ENCODE peak calls at places on chromosomes 5 and 9, in six cellular contexts. C, R, V, M, Y and J are unnamed samples.
A peak's percentile ranks its signal among the peaks of the same experiment; 100 is the strongest.

GRCh38 chr9:98318041-98318790 is 62.8 kb upstream of the TBC1D2 start:
- DNase-seq in C (no peak), R (no peak), V (no peak), M (no peak), Y (peak; percentile 80), J (no peak)

GRCh38 chr5:2018390-2018724 is 135.6 kb upstream of the IRX4 start:
- DNase-seq in C (no peak), R (no peak), V (no peak), M (no peak), Y (no peak), J (no peak)

GRCh38 chr5:96187309-96188027 is 225.8 kb upstream of the ELL2 start:
- DNase-seq in C (no peak), R (no peak), V (no peak), M (peak; percentile 20), Y (no peak), J (no peak)

GRCh38 chr5:177980776-177981175 is 15.3 kb downstream of the PROP1 start:
- DNase-seq in C (peak; percentile 3), R (no peak), V (no peak), M (no peak), Y (peak; percentile 77), J (no peak)

GRCh38 chr5:151097081-151097480 is 16.2 kb upstream of the TNIP1 start:
- DNase-seq in C (no peak), R (no peak), V (no peak), M (no peak), Y (no peak), J (peak; percentile 51)

GRCh38 chr5:6187501-6187900 is 190.8 kb downstream of the MED10 start:
- DNase-seq in C (no peak), R (no peak), V (no peak), M (no peak), Y (no peak), J (no peak)

GRCh38 chr5:58937031-58937681 is 354.3 kb downstream of the RAB3C start:
- DNase-seq in C (no peak), R (no peak), V (no peak), M (no peak), Y (no peak), J (no peak)

GRCh38 chr9:85536076-85536475 is 205.7 kb downstream of the AGTPBP1 start:
- DNase-seq in C (no peak), R (no peak), V (no peak), M (no peak), Y (no peak), J (no peak)

GRCh38 chr5:102722930-102723329 is 32.2 kb upstream of the PAM start:
- DNase-seq in C (no peak), R (no peak), V (no peak), M (no peak), Y (no peak), J (no peak)

GRCh38 chr5:100623719-100624118 is 88.5 kb downstream of the FAM174A start:
- DNase-seq in C (no peak), R (no peak), V (no peak), M (peak; percentile 14), Y (no peak), J (peak; percentile 66)

GRCh38 chr9:107935931-107936330 is 446.4 kb upstream of the KLF4 start:
- DNase-seq in C (no peak), R (no peak), V (no peak), M (no peak), Y (no peak), J (no peak)

GRCh38 chr5:77986261-77986660 is 210.1 kb upstream of the TBCA start:
- DNase-seq in C (no peak), R (no peak), V (no peak), M (no peak), Y (no peak), J (no peak)

GRCh38 chr9:34502471-34503335 is 20.1 kb downstream of the ENHO start:
- DNase-seq in C (no peak), R (no peak), V (no peak), M (no peak), Y (no peak), J (no peak)

GRCh38 chr9:105415344-105415980 is 32.4 kb upstream of the FSD1L start:
- DNase-seq in C (peak; percentile 65), R (peak; percentile 49), V (peak; percentile 64), M (peak; percentile 53), Y (no peak), J (peak; percentile 71)

GRCh38 chr9:6049798-6050197 is 34.4 kb upstream of the RANBP6 start:
- DNase-seq in C (no peak), R (no peak), V (peak; percentile 40), M (peak; percentile 59), Y (no peak), J (peak; percentile 82)

GRCh38 chr9:88628114-88628513 is 93.1 kb downstream of the NXNL2 start:
- DNase-seq in C (no peak), R (no peak), V (no peak), M (no peak), Y (no peak), J (no peak)

GRCh38 chr5:172776235-172776594 is 5.2 kb upstream of the DUSP1 start:
- DNase-seq in C (no peak), R (no peak), V (no peak), M (peak; percentile 61), Y (no peak), J (no peak)

GRCh38 chr5:149495673-149496072 is 55.6 kb downstream of the CSNK1A1 start:
- DNase-seq in C (no peak), R (no peak), V (no peak), M (no peak), Y (no peak), J (no peak)

DNA sequence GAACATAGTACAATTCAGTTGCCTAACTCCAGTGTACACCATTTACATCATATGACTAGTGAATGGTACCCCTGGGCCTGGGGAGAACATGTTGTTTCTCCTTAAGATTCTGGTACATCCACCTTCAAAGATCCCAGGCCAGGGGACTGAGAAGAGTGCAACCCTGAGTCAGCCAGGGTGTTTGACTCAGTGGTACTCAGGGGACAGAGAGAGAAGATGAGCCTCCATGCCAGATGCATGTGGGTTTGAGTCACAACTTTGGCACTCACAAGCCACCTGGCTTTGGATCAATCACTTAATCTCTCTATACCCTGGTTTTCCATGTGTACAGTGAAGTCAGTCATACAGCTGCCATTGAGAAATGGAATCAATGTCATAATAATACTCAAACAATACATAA is 53.7 kb downstream of the MAP1B start:
- DNase-seq in C (no peak), R (no peak), V (no peak), M (no peak), Y (no peak), J (no peak)
- TF ChIP-seq POLR2A in C (no peak), R (no peak), V (no peak), M (no peak), Y (no peak), J (no peak)

DNA sequence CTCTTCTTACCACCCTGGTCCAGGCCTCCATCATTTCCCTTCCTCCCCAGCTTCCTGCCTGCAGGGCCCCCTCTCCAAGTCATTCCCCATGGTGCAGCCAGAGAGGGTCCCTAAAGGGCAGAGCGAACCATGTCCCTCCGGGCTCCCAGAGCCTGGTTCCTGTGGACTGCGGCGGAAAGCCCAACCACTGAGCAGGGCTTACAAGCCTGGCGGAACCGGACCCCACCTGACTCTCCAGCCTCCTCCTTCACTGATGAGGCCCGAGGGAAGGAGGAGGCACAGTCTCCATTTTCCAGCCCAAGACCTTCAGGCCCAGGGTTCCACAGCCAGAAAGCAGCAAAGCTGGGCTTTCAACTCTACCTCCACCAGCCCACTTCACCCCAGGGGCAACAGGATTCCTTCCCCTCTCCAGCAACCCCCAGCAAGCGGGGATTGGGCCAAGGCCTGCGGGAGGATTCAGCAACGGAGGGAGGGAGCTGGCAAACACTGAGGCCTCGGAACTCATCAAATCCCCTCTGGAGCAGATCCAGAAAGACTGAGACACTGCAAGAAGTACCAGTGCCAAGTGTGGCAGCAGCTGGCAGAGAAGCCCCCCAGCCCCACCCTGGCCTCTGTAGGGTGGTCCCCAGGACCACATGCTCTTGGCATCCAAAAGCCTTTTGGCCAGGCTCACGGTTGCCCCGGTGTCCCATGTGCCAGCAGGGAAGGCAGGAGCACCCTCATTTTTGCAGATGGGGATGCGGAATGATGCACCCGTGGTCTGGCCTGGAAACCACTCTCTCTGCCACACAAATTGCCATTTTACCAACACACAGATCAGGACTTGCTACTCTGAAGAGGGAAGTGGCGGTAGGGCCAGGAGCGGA is 3.1 kb downstream of the FAM163B start:
- DNase-seq in C (no peak), R (no peak), V (no peak), M (no peak), Y (no peak), J (no peak)
- TF ChIP-seq CTCF in C (no peak), R (no peak), V (no peak), M (no peak), Y (no peak), J (no peak)

GRCh38 chr5:16505140-16505891 is 39.7 kb upstream of the ZNF622 start:
- DNase-seq in C (no peak), R (no peak), V (no peak), M (no peak), Y (no peak), J (no peak)

GRCh38 chr5:16510123-16510522 is 44.5 kb upstream of the ZNF622 start:
- DNase-seq in C (no peak), R (no peak), V (no peak), M (no peak), Y (no peak), J (no peak)

GRCh38 chr5:16505904-16506303 is 40.3 kb upstream of the ZNF622 start:
- DNase-seq in C (no peak), R (no peak), V (no peak), M (no peak), Y (no peak), J (no peak)

GRCh38 chr5:16507716-16508115 is 42.1 kb upstream of the ZNF622 start:
- DNase-seq in C (no peak), R (no peak), V (no peak), M (no peak), Y (no peak), J (no peak)

DNA sequence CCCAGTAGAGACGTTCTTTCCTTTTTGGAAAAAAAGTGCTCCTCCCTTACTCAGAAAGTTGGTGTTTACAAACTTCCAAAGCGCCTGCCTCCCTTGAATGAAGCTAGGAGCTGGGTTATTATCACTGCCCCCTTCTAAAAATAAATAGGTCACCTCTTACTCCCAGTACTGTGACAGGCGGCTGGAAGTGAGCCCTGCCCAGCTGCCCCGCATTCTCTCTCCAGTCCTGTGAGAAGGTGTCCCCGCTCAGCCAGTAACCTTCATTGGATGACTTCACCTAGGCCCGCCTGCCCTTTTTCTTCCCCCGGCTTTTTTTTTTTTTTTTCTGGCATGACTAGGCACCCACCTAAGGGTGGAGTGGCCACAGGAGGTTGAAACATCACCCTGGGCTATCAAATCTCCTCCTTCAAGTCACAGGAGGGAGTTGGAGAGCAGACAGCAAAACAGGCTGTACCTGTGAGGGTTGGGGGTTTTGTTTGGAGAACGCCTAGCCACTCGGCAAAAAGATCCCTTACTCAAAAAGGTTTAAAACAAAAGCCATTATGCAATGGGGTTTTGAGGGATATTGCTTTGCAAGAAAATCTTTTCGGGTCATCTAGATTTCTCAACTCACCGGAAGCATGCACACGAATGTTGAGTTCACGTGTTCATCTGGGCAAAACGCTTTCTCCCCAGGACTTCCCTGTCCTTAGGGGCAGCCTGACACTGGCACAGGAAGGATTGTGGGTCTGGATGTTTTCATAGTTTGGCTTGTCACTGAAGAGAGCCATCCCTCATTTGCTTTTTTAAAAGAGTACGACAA is 43.3 kb upstream of the ZNF622 start:
- DNase-seq in C (no peak), R (peak; percentile 77), V (peak; percentile 87), M (peak; percentile 12), Y (peak; percentile 80), J (peak; percentile 77)
- TF ChIP-seq POLR2A in C (no peak), R (peak; percentile 69), V (peak; percentile 83), M (no peak), Y (no peak), J (no peak)

DNA sequence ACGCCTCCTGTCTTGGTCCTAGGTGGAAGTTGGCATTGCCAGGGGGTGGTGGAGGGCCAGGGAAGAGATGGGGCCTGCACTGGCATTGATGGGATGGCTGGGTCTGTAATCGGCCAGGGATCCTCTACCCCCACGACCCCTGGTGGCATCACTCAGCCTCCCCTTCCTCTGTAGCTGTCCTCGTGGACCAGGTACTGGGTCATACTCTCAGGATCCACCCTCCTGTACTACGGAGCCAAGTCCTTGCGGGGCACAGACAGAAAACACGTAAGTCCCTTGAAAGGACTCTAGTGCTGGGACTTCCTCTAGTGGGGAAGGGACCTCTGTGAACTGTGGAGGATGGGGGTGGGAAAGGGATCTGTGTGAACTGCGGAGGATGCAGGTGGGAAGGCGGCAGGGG is 52.1 kb upstream of the GARNL3 start:
- DNase-seq in C (no peak), R (no peak), V (no peak), M (no peak), Y (no peak), J (no peak)
- TF ChIP-seq CTCF in C (no peak), R (no peak), V (no peak), M (no peak), Y (no peak), J (no peak)